ENCODE peak calls at places on chromosomes 4 and X, in seven cellular contexts. One of them, this sample, is unnamed.

GRCh38 chr4:53886090-53886489 is 178.3 kb downstream of the CHIC2 start:
- DNase-seq in ovary: no peak
- DNase-seq in HTR-8/SVneo: no peak
- DNase-seq in HT-29: no peak
- DNase-seq in endothelial cell: no peak
- DNase-seq in NCI-H1105 treated with DMSO at 0.1 percent for 48 hours: no peak
- DNase-seq in non-pigmented ciliary epithelial cell: no peak
- DNase-seq in this sample: no peak

GRCh38 chr4:86033171-86033570 is 326.7 kb downstream of the MAPK10 start:
- DNase-seq in HT-29: no peak
- DNase-seq in NCI-H1105 treated with DMSO at 0.1 percent for 48 hours: no peak
- DNase-seq in endothelial cell: no peak
- DNase-seq in HTR-8/SVneo: no peak
- DNase-seq in ovary: peak
- DNase-seq in non-pigmented ciliary epithelial cell: no peak
- DNase-seq in this sample: no peak

GRCh38 chr4:92100980-92101379 is 202.8 kb upstream of the GRID2 start:
- DNase-seq in endothelial cell: no peak
- DNase-seq in ovary: no peak
- DNase-seq in non-pigmented ciliary epithelial cell: no peak
- DNase-seq in NCI-H1105 treated with DMSO at 0.1 percent for 48 hours: no peak
- DNase-seq in HT-29: no peak
- DNase-seq in HTR-8/SVneo: no peak
- DNase-seq in this sample: no peak

GRCh38 chrX:50180073-50180940 is 20.5 kb downstream of the AKAP4 start:
- DNase-seq in HTR-8/SVneo: no peak
- DNase-seq in HT-29: no peak
- DNase-seq in non-pigmented ciliary epithelial cell: no peak
- DNase-seq in endothelial cell: no peak
- DNase-seq in ovary: no peak
- DNase-seq in NCI-H1105 treated with DMSO at 0.1 percent for 48 hours: no peak
- DNase-seq in this sample: no peak

GRCh38 chr4:118957683-118958082 is 69.0 kb downstream of the SYNPO2 start:
- DNase-seq in non-pigmented ciliary epithelial cell: no peak
- DNase-seq in HTR-8/SVneo: no peak
- DNase-seq in endothelial cell: no peak
- DNase-seq in HT-29: no peak
- DNase-seq in ovary: no peak
- DNase-seq in NCI-H1105 treated with DMSO at 0.1 percent for 48 hours: no peak
- DNase-seq in this sample: no peak

GRCh38 chr4:138455097-138455496 is 212.9 kb upstream of the SLC7A11 start:
- DNase-seq in non-pigmented ciliary epithelial cell: no peak
- DNase-seq in HT-29: no peak
- DNase-seq in ovary: no peak
- DNase-seq in NCI-H1105 treated with DMSO at 0.1 percent for 48 hours: no peak
- DNase-seq in endothelial cell: no peak
- DNase-seq in HTR-8/SVneo: no peak
- DNase-seq in this sample: no peak

GRCh38 chrX:24491741-24492140 is 26.7 kb downstream of the PDK3 start:
- DNase-seq in endothelial cell: no peak
- DNase-seq in HT-29: no peak
- DNase-seq in NCI-H1105 treated with DMSO at 0.1 percent for 48 hours: no peak
- DNase-seq in HTR-8/SVneo: no peak
- DNase-seq in non-pigmented ciliary epithelial cell: no peak
- DNase-seq in ovary: no peak
- DNase-seq in this sample: no peak

GRCh38 chrX:107716816-107717700 is 58.5 kb downstream of the TSC22D3 start:
- DNase-seq in NCI-H1105 treated with DMSO at 0.1 percent for 48 hours: peak
- DNase-seq in HTR-8/SVneo: no peak
- DNase-seq in HT-29: peak
- DNase-seq in ovary: peak
- DNase-seq in endothelial cell: peak
- DNase-seq in non-pigmented ciliary epithelial cell: no peak
- DNase-seq in this sample: peak

GRCh38 chr4:108303488-108304177 is 134.9 kb upstream of the LEF1 start:
- DNase-seq in NCI-H1105 treated with DMSO at 0.1 percent for 48 hours: no peak
- DNase-seq in HT-29: no peak
- DNase-seq in non-pigmented ciliary epithelial cell: peak
- DNase-seq in HTR-8/SVneo: peak
- DNase-seq in endothelial cell: no peak
- DNase-seq in ovary: no peak
- DNase-seq in this sample: no peak

GRCh38 chr4:27027428-27027827 is 166.8 kb downstream of the STIM2 start:
- DNase-seq in NCI-H1105 treated with DMSO at 0.1 percent for 48 hours: no peak
- DNase-seq in endothelial cell: no peak
- DNase-seq in HT-29: no peak
- DNase-seq in ovary: no peak
- DNase-seq in non-pigmented ciliary epithelial cell: no peak
- DNase-seq in HTR-8/SVneo: no peak
- DNase-seq in this sample: no peak

GRCh38 chrX:134670241-134670811 is 12.1 kb upstream of the PLAC1 start:
- DNase-seq in NCI-H1105 treated with DMSO at 0.1 percent for 48 hours: no peak
- DNase-seq in endothelial cell: no peak
- DNase-seq in non-pigmented ciliary epithelial cell: peak
- DNase-seq in HT-29: no peak
- DNase-seq in HTR-8/SVneo: peak
- DNase-seq in ovary: no peak
- DNase-seq in this sample: no peak

GRCh38 chr4:151276787-151277557 is at the start of gene PRSS48:
- DNase-seq in endothelial cell: peak
- DNase-seq in HT-29: peak
- DNase-seq in NCI-H1105 treated with DMSO at 0.1 percent for 48 hours: peak
- DNase-seq in non-pigmented ciliary epithelial cell: no peak
- DNase-seq in ovary: peak
- DNase-seq in HTR-8/SVneo: peak
- DNase-seq in this sample: no peak

GRCh38 chr4:184748251-184748652 is 14.4 kb upstream of the CENPU start:
- DNase-seq in endothelial cell: no peak
- DNase-seq in NCI-H1105 treated with DMSO at 0.1 percent for 48 hours: no peak
- DNase-seq in non-pigmented ciliary epithelial cell: no peak
- DNase-seq in ovary: no peak
- DNase-seq in HTR-8/SVneo: no peak
- DNase-seq in HT-29: no peak
- DNase-seq in this sample: no peak

This sample was measured in GM12864.